ENCODE peak calls at places on chromosome 18, in six cellular contexts. H is NCI-H345, D is GM04504, O is tibial nerve, Q is left cardiac atrium, E is T1000. T is an unnamed sample.

GRCh38 chr18:77366725-77367641 is 117.3 kb downstream of the GALR1 start:
- DNase-seq in H (peak; percentile 92), D (peak; percentile 1), O (peak; percentile 52), Q (no peak), E (no peak), T (no peak)

GRCh38 chr18:61394983-61395382 is 61.8 kb downstream of the CDH20 start:
- DNase-seq in H (no peak), D (no peak), O (no peak), Q (no peak), E (no peak), T (no peak)

GRCh38 chr18:55390898-55391297 is 197.1 kb downstream of the TCF4 start:
- DNase-seq in H (no peak), D (no peak), O (no peak), Q (no peak), E (no peak), T (no peak)

GRCh38 chr18:45637546-45638327 is 22.5 kb downstream of the SLC14A2 start:
- DNase-seq in H (no peak), D (no peak), O (peak; percentile 33), Q (no peak), E (no peak), T (no peak)

GRCh38 chr18:11112218-11112750 is 37.1 kb downstream of the PIEZO2 start:
- DNase-seq in H (no peak), D (no peak), O (no peak), Q (no peak), E (no peak), T (no peak)

GRCh38 chr18:23209031-23209430 is 73.7 kb downstream of the CABLES1 start:
- DNase-seq in H (no peak), D (no peak), O (no peak), Q (no peak), E (no peak), T (no peak)

GRCh38 chr18:11658019-11658418 is 31.0 kb upstream of the GNAL start:
- DNase-seq in H (no peak), D (no peak), O (no peak), Q (no peak), E (no peak), T (no peak)

GRCh38 chr18:27605107-27605834 is 420.2 kb upstream of the CHST9 start:
- DNase-seq in H (peak; percentile 83), D (peak; percentile 36), O (peak; percentile 60), Q (peak; percentile 42), E (peak; percentile 5), T (peak; percentile 27)

GRCh38 chr18:36330435-36331049 is 33.0 kb downstream of the FHOD3 start:
- DNase-seq in H (no peak), D (no peak), O (no peak), Q (no peak), E (no peak), T (no peak)

GRCh38 chr18:11887305-11888262 is 20.5 kb downstream of the MPPE1 start:
- DNase-seq in H (no peak), D (no peak), O (no peak), Q (no peak), E (no peak), T (no peak)

GRCh38 chr18:22667158-22667557 is 249.4 kb upstream of the CTAGE1 start:
- DNase-seq in H (no peak), D (no peak), O (no peak), Q (no peak), E (no peak), T (no peak)

GRCh38 chr18:26386002-26386401 is 159.8 kb downstream of the TAF4B start:
- DNase-seq in H (no peak), D (peak; percentile 50), O (peak; percentile 41), Q (no peak), E (peak; percentile 29), T (no peak)

GRCh38 chr18:80103231-80103630 is 5.8 kb upstream of the ADNP2 start:
- DNase-seq in H (no peak), D (peak; percentile 23), O (no peak), Q (no peak), E (no peak), T (no peak)

GRCh38 chr18:64332851-64333250 is 184.0 kb upstream of the LINC00305 start:
- DNase-seq in H (no peak), D (no peak), O (no peak), Q (no peak), E (no peak), T (no peak)

GRCh38 chr18:63202814-63203213 is 116.8 kb downstream of the BCL2 start:
- DNase-seq in H (no peak), D (no peak), O (no peak), Q (no peak), E (no peak), T (no peak)

GRCh38 chr18:56458770-56459450 is 179.5 kb downstream of the TXNL1 start:
- DNase-seq in H (no peak), D (no peak), O (no peak), Q (no peak), E (no peak), T (no peak)

GRCh38 chr18:23380001-23380550 is 73.0 kb upstream of the RIOK3 start:
- DNase-seq in H (no peak), D (no peak), O (no peak), Q (no peak), E (peak; percentile 52), T (no peak)

GRCh38 chr18:35178260-35178659 is 62.6 kb upstream of the ZNF397 start:
- DNase-seq in H (no peak), D (peak; percentile 69), O (no peak), Q (no peak), E (peak; percentile 11), T (peak; percentile 13)

GRCh38 chr18:22485808-22486244 is 68.1 kb upstream of the CTAGE1 start:
- DNase-seq in H (no peak), D (no peak), O (no peak), Q (no peak), E (no peak), T (no peak)

GRCh38 chr18:9091066-9091476 is 11.4 kb upstream of the NDUFV2 start:
- DNase-seq in H (no peak), D (no peak), O (no peak), Q (no peak), E (no peak), T (no peak)

GRCh38 chr18:394997-395383 is 105.5 kb downstream of the COLEC12 start:
- DNase-seq in H (peak; percentile 60), D (peak; percentile 95), O (no peak), Q (peak; percentile 38), E (no peak), T (no peak)

GRCh38 chr18:47260924-47261701 is 9.7 kb upstream of the SKOR2 start:
- DNase-seq in H (no peak), D (no peak), O (no peak), Q (no peak), E (no peak), T (no peak)